ENCODE peak calls at places on chromosomes 3 and 15, in nine cellular contexts. H is hepatocyte; Z is CD8-positive, alpha-beta memory T cell; T is thoracic aorta; L is GM23248; A is sigmoid colon; D is left ventricle myocardium inferior; R is adrenal gland; S is CD4-positive, alpha-beta T cell. V is an unnamed sample.

GRCh38 chr15:43516801-43517353 is 531 bp upstream of the MAP1A start:
- DNase-seq in A (no peak), T (no peak), S (no peak), D (no peak), H (peak; percentile 29), Z (no peak), L (peak; percentile 72), R (peak; percentile 9), V (no peak)

GRCh38 chr3:196599734-196600128 is 31.3 kb downstream of the FBXO45 start:
- DNase-seq in A (no peak), S (no peak), R (no peak), Z (no peak), D (no peak), H (no peak), T (no peak), L (no peak), V (no peak)

GRCh38 chr3:129360705-129361460 is 67.6 kb downstream of the EFCAB12 start:
- DNase-seq in L (no peak), A (no peak), Z (no peak), H (no peak), D (no peak), S (no peak), T (no peak), R (no peak), V (no peak)

GRCh38 chr3:9074079-9074478 is 110.8 kb upstream of the RAD18 start:
- DNase-seq in L (peak; percentile 60), S (no peak), D (no peak), A (peak; percentile 17), H (no peak), T (no peak), Z (no peak), R (no peak), V (peak; percentile 24)

GRCh38 chr3:196166741-196167140 is 44.5 kb downstream of the ZDHHC19 start:
- DNase-seq in H (no peak), T (no peak), R (no peak), L (no peak), D (no peak), A (no peak), Z (no peak), S (no peak), V (no peak)

GRCh38 chr15:84598993-84599392 is 1.8 kb upstream of the ZSCAN2 start:
- DNase-seq in D (no peak), S (no peak), H (peak; percentile 74), Z (no peak), T (no peak), A (no peak), R (peak; percentile 67), L (peak; percentile 75), V (no peak)

GRCh38 chr3:63349583-63350177 is 71.6 kb downstream of the SYNPR start:
- DNase-seq in H (peak; percentile 86), Z (no peak), R (peak; percentile 61), A (no peak), D (no peak), S (no peak), L (peak; percentile 88), T (no peak), V (peak; percentile 85)

GRCh38 chr3:127714151-127714571 is 41.4 kb downstream of the ABTB1 start:
- DNase-seq in A (no peak), Z (no peak), S (no peak), H (no peak), L (no peak), R (no peak), D (no peak), T (no peak), V (no peak)

GRCh38 chr3:79767953-79768282 is at the start of gene ROBO1:
- DNase-seq in R (no peak), H (peak; percentile 11), D (no peak), S (no peak), Z (no peak), A (no peak), L (no peak), T (no peak), V (no peak)

GRCh38 chr3:100900671-100901070 is 92.5 kb downstream of the ABI3BP start:
- DNase-seq in S (no peak), L (peak; percentile 55), R (no peak), T (no peak), D (no peak), A (no peak), H (no peak), Z (no peak), V (no peak)

GRCh38 chr15:45183511-45183910 is 4.3 kb downstream of the SHF start:
- DNase-seq in R (no peak), S (no peak), L (no peak), A (no peak), T (no peak), H (no peak), Z (no peak), D (no peak), V (no peak)

GRCh38 chr15:92725171-92725570 is 69.6 kb upstream of the FAM174B start:
- DNase-seq in R (no peak), S (no peak), Z (no peak), L (peak; percentile 36), T (no peak), A (no peak), H (no peak), D (no peak), V (no peak)

GRCh38 chr3:15682766-15683165 is 81.2 kb downstream of the BTD start:
- DNase-seq in D (no peak), L (peak; percentile 56), Z (no peak), R (no peak), S (no peak), T (no peak), A (no peak), H (no peak), V (no peak)

GRCh38 chr3:114446605-114447004 is 152.8 kb downstream of the TIGIT start:
- DNase-seq in D (no peak), L (no peak), Z (no peak), R (no peak), T (no peak), A (peak; percentile 64), H (no peak), S (no peak), V (no peak)

GRCh38 chr15:95262866-95263564 is 1031.7 kb downstream of the MCTP2 start:
- DNase-seq in S (no peak), H (no peak), L (peak; percentile 62), A (no peak), T (no peak), D (no peak), R (no peak), Z (no peak), V (peak; percentile 66)

GRCh38 chr15:98776607-98777281 is 128.4 kb downstream of the IGF1R start:
- DNase-seq in L (peak; percentile 59), R (peak; percentile 67), A (no peak), D (peak; percentile 42), H (peak; percentile 60), Z (peak; percentile 26), T (no peak), S (no peak), V (no peak)

GRCh38 chr3:18758047-18758704 is 333.0 kb upstream of the SATB1 start:
- DNase-seq in H (peak; percentile 85), T (no peak), Z (peak; percentile 77), A (no peak), D (no peak), S (no peak), R (no peak), L (peak; percentile 33), V (peak; percentile 87)

GRCh38 chr3:27521872-27522265 is 37.7 kb upstream of the SLC4A7 start:
- DNase-seq in A (no peak), D (no peak), Z (no peak), S (no peak), T (no peak), L (no peak), H (no peak), R (no peak), V (no peak)
- H3K27ac ChIP-seq in A (peak overlapping the region; percentile 28), D (peak overlapping the region; percentile 76), Z (no peak overlapping the region), S (no peak overlapping the region), T (peak overlapping the region; percentile 21), L (peak overlapping the region; percentile 71), H (peak overlapping the region; percentile 9), R (peak overlapping the region; percentile 43), V (no peak overlapping the region)

GRCh38 chr15:36403351-36403750 is 176.1 kb upstream of the CDIN1 start:
- DNase-seq in R (no peak), Z (no peak), S (no peak), H (no peak), T (no peak), D (no peak), A (no peak), L (no peak), V (no peak)

GRCh38 chr15:36409819-36410218 is 169.6 kb upstream of the CDIN1 start:
- DNase-seq in A (no peak), R (no peak), Z (no peak), H (no peak), L (no peak), S (no peak), D (no peak), T (no peak), V (no peak)

GRCh38 chr15:36406366-36406765 is 173.1 kb upstream of the CDIN1 start:
- DNase-seq in A (no peak), R (no peak), T (no peak), Z (no peak), S (no peak), D (no peak), H (no peak), L (no peak), V (no peak)

DNA sequence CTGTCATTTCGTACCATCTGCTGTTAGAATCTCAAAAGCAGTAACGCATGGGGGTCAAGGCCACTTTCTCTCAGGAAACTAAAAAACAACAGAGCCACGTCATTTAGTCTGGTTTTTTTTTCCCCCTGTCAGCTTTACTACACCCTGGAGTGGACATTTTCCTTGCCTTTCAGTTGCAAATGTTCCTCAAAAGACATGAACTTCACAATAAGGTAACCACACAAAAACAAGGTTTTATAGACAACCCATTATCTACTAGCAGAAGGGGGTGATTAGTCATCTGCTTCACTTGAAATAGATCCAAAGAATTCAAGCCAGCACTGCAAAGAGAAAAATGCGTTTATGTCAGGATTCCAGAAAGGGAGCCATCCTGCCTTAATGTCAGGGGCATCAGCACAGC is 171.8 kb upstream of the CDIN1 start:
- DNase-seq in D (no peak), A (no peak), T (no peak), S (no peak), Z (no peak), H (no peak), L (peak; percentile 67), R (peak; percentile 22), V (no peak)
- H3K27ac ChIP-seq in D (no peak overlapping the region), A (no peak overlapping the region), T (no peak overlapping the region), S (no peak overlapping the region), Z (no peak overlapping the region), H (no peak overlapping the region), L (no peak overlapping the region), R (no peak overlapping the region), V (peak overlapping the region; percentile 72)

GRCh38 chr15:64105113-64105704 is 9.4 kb downstream of the SNX1 start:
- DNase-seq in R (peak; percentile 64), D (no peak), T (no peak), L (peak; percentile 78), S (no peak), A (peak; percentile 70), H (peak; percentile 42), Z (no peak), V (peak; percentile 34)
- H3K27ac ChIP-seq in R (peak overlapping the region; percentile 48), D (peak overlapping the region; percentile 68), T (no peak overlapping the region), L (peak overlapping the region; percentile 15), S (no peak overlapping the region), A (peak overlapping the region; percentile 51), H (peak overlapping the region; percentile 20), Z (no peak overlapping the region), V (no peak overlapping the region)

DNA sequence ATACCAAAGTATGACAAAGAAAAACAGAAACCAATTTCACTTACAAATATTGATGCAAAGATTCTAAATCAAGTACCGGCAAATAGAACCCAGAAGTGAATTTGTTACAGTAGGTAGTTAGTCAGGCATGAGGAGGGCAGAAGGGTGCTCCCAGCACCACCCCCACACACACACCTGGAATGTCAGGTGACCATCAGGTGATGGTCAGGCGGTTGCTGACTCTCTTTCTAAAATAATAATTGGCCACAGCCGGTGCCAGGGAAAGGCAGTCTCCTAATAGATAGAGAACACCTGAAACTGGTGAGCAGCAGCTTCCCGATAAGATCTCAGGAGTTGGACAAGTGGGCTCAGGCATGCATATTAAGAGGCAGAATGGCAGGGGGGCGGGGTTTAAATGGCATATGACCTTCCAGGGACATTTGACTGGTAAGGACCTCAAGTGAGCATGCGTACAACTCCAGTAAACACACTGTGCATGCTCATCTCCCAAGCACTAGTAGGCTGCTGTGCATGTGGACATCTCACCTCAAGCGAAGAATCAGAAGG is 131.1 kb downstream of the ANO10 start:
- DNase-seq in D (no peak), S (no peak), T (no peak), R (no peak), L (no peak), Z (no peak), A (no peak), H (no peak), V (no peak)
- H3K27ac ChIP-seq in D (no peak overlapping the region), S (no peak overlapping the region), T (no peak overlapping the region), R (no peak overlapping the region), L (no peak overlapping the region), Z (no peak overlapping the region), A (no peak overlapping the region), H (no peak overlapping the region), V (peak overlapping the region; percentile 2)

V was measured in trophoblast cell.